ENCODE peak calls at places on chromosome 21, in nine cellular contexts. M is foreskin fibroblast, L is HL-60, J is lower lobe of right lung, U is dorsolateral prefrontal cortex, Z is upper lobe of left lung, H is type B pancreatic cell, R is colonic mucosa, P is Caco-2. A is an unnamed sample.

GRCh38 chr21:33112151-33112550 is 42.2 kb downstream of the OLIG1 start:
- DNase-seq in L (no peak), M (no peak), P (no peak), Z (no peak), H (no peak), R (no peak), U (no peak), J (no peak), A (no peak)

GRCh38 chr21:18204931-18205330 is 39.7 kb upstream of the CHODL start:
- DNase-seq in M (no peak), R (no peak), L (no peak), Z (no peak), J (no peak), H (no peak), P (no peak), U (no peak), A (no peak)

GRCh38 chr21:42172596-42173483 is 46.1 kb upstream of the ABCG1 start:
- DNase-seq in H (peak), M (no peak), R (no peak), J (no peak), L (no peak), P (no peak), Z (no peak), U (peak), A (no peak)

GRCh38 chr21:36847189-36847588 is 119.3 kb downstream of the HLCS start:
- DNase-seq in L (no peak), Z (no peak), H (no peak), M (peak), U (no peak), J (no peak), R (no peak), P (no peak), A (no peak)

GRCh38 chr21:17512245-17513213 is at the start of gene CXADR:
- DNase-seq in Z (peak), L (no peak), P (peak), M (peak), R (peak), H (peak), U (peak), J (peak), A (peak)

GRCh38 chr21:20443558-20444155 is 554.6 kb upstream of the NCAM2 start:
- DNase-seq in Z (no peak), M (no peak), U (no peak), H (no peak), R (no peak), L (no peak), J (no peak), P (no peak), A (no peak)

GRCh38 chr21:36882776-36883175 is 83.7 kb downstream of the HLCS start:
- DNase-seq in L (no peak), H (no peak), P (no peak), R (no peak), Z (no peak), J (no peak), M (no peak), U (no peak), A (no peak)

GRCh38 chr21:42411197-42411869 is 7.6 kb downstream of the UBASH3A start:
- DNase-seq in H (no peak), R (no peak), L (no peak), U (no peak), M (no peak), P (no peak), Z (no peak), J (no peak), A (no peak)

GRCh38 chr21:17590443-17590842 is 22.3 kb downstream of the BTG3 start:
- DNase-seq in U (no peak), M (peak), H (no peak), L (no peak), P (no peak), Z (no peak), R (no peak), J (no peak), A (no peak)

GRCh38 chr21:14869984-14870840 is 194.6 kb downstream of the NRIP1 start:
- DNase-seq in Z (no peak), P (no peak), H (no peak), U (no peak), M (no peak), L (no peak), J (no peak), R (no peak), A (no peak)

GRCh38 chr21:14866859-14867560 is 197.8 kb downstream of the NRIP1 start:
- DNase-seq in P (no peak), L (no peak), U (no peak), R (no peak), M (no peak), Z (no peak), H (no peak), J (no peak), A (no peak)

GRCh38 chr21:14862794-14863720 is 201.7 kb downstream of the NRIP1 start:
- DNase-seq in U (no peak), M (peak), R (no peak), P (no peak), Z (no peak), H (no peak), L (no peak), J (no peak), A (no peak)

GRCh38 chr21:14863745-14864210 is 201.0 kb downstream of the NRIP1 start:
- DNase-seq in R (no peak), M (peak), H (no peak), Z (no peak), P (no peak), U (no peak), L (peak), J (no peak), A (no peak)

GRCh38 chr21:14864211-14865021 is 200.4 kb downstream of the NRIP1 start:
- DNase-seq in L (peak), U (peak), J (peak), H (no peak), R (peak), M (peak), Z (peak), P (peak), A (no peak)
- TF ChIP-seq CTCF in L (peak), U (peak), J (peak), H (peak), R (peak), M (peak), Z (peak), P (peak), A (no peak)

GRCh38 chr21:35732788-35733187 is 327.5 kb downstream of the SETD4 start:
- DNase-seq in J (no peak), R (no peak), P (no peak), U (no peak), H (no peak), L (no peak), Z (no peak), M (no peak), A (no peak)

GRCh38 chr21:35727830-35728229 is 332.5 kb downstream of the SETD4 start:
- DNase-seq in L (no peak), P (no peak), Z (no peak), R (no peak), H (no peak), J (no peak), U (no peak), M (no peak), A (no peak)

GRCh38 chr21:35730325-35730724 is 330.0 kb downstream of the SETD4 start:
- DNase-seq in J (no peak), U (no peak), R (no peak), Z (no peak), H (no peak), P (no peak), L (no peak), M (no peak), A (no peak)
- TF ChIP-seq CTCF in J (no peak), U (no peak), R (no peak), Z (no peak), H (no peak), P (no peak), L (no peak), M (no peak), A (no peak)

GRCh38 chr21:44972301-44972814 is 32.5 kb downstream of the SLX9 start:
- DNase-seq in M (no peak), P (no peak), J (no peak), R (no peak), L (no peak), Z (no peak), H (no peak), U (no peak), A (no peak)
- TF ChIP-seq CTCF in M (no peak), P (no peak), J (no peak), R (no peak), L (no peak), Z (no peak), H (no peak), U (no peak), A (no peak)

GRCh38 chr21:35617491-35617890 is 442.8 kb downstream of the SETD4 start:
- DNase-seq in U (no peak), P (no peak), H (no peak), R (no peak), J (no peak), Z (no peak), L (no peak), M (no peak), A (no peak)

GRCh38 chr21:35615325-35615724 is 445.0 kb downstream of the SETD4 start:
- DNase-seq in H (no peak), L (no peak), R (no peak), J (no peak), Z (no peak), P (no peak), M (no peak), U (no peak), A (no peak)

GRCh38 chr21:35614412-35614901 is 445.9 kb downstream of the SETD4 start:
- DNase-seq in H (no peak), J (no peak), U (no peak), M (peak), R (no peak), L (no peak), P (no peak), Z (no peak), A (no peak)

GRCh38 chr21:35619184-35619583 is 441.1 kb downstream of the SETD4 start:
- DNase-seq in J (no peak), L (no peak), R (no peak), Z (no peak), H (no peak), P (no peak), U (no peak), M (peak), A (no peak)

DNA sequence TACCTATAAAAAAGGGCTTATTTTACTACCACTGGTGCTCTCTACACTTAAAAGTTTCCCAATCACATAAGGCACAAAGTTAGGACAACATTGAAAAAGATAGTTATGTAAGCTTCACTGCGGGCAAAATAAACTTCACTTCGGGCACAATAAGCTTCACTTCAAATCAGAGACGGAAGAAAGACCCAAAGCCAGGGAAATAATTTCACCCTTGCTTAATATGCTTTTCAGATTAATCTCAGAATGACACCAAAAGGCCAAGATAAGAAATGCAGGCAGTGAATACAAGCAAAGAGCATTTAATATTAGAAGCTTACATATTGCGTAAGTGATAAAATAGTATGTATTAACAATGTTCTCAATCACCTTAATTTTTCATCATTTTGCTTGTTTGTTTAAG is 444.2 kb downstream of the SETD4 start:
- DNase-seq in P (no peak), L (no peak), U (no peak), J (no peak), R (no peak), H (no peak), M (peak), Z (no peak), A (no peak)
- TF ChIP-seq CTCF in P (no peak), L (no peak), U (peak), J (peak), R (no peak), H (peak), M (peak), Z (peak), A (no peak)

GRCh38 chr21:14306143-14306907 is 76.6 kb downstream of the HSPA13 start:
- DNase-seq in Z (no peak), J (no peak), U (no peak), L (no peak), M (peak), P (no peak), H (no peak), R (no peak), A (no peak)
- TF ChIP-seq CTCF in Z (no peak), J (no peak), U (peak), L (no peak), M (peak), P (peak), H (peak), R (no peak), A (no peak)

DNA sequence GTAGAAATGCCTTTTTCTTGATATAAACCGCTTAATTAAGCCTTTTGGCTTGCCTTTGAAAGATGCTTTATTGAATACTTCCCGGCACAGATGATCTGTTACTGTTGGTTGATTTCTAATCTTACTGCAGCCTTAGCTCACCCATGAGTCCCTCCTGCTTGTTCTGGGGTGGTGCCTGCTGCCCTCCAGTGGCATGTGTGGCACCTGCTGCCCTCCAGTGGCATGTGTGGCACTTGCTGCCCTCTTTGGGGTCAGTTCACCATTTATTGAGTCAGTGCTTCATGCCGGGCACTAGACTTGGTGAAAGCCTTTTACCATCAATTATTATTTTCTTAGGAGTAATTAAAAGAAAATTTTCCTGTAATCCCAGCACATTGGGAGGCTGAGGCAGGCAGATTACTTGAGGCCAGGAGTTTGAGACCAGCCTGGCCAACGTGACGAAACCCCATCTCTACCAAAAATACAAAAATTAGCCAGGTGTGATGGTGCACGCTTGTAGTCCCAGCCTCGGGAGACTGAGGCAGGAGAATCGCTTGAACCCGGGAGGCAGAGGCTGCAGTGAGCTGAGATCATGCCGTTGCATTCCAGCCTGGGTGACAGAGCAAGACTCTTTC is 54.3 kb downstream of the ADARB1 start:
- DNase-seq in J (peak), L (peak), Z (peak), R (peak), U (peak), P (no peak), H (no peak), M (peak), A (peak)
- TF ChIP-seq CTCF in J (peak), L (peak), Z (peak), R (peak), U (peak), P (peak), H (peak), M (peak), A (peak)

DNA sequence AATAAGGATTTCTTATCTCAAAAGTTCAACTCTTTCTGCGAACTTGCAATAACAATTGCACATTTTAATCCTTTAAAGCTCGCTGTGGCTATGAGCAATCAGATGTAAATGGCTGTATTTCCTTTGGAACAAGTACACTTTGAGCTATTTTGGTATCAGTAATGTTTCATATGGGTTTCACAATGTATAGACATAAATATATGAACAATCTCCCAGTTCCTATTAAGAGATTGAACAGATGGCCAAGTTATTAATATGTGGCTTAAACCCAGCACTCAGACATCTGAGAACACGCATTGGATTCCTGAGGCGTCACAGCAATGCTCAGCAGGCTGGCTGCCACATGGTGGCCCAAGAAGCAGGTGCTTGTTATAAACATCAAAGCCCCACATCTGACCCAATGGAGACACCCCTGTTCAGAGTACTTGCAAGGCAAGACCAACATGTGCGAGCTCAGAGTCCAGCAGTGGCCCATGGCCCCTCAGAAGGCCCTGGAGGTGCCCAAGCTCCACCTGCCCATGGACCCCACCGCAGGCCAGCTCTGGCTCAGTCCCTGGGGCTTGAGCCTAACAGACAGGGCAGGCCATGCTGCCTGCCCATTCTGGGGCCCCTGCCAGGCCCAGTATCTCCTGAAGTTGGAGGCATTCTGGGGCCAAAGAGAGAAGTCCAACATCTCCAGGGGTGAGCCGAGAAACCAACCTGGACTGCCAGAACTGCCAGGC is 23.7 kb downstream of the PSMG1 start:
- DNase-seq in R (no peak), M (peak), H (no peak), Z (no peak), P (no peak), L (no peak), U (no peak), J (no peak), A (no peak)
- TF ChIP-seq CTCF in R (no peak), M (no peak), H (no peak), Z (no peak), P (no peak), L (no peak), U (no peak), J (no peak), A (no peak)

GRCh38 chr21:38384246-38384576 is 114.1 kb downstream of the ERG start:
- DNase-seq in L (peak), P (no peak), Z (no peak), R (no peak), H (no peak), J (no peak), U (no peak), M (no peak), A (no peak)

GRCh38 chr21:38379171-38379570 is 119.1 kb downstream of the ERG start:
- DNase-seq in M (no peak), U (no peak), L (no peak), Z (no peak), P (no peak), H (no peak), J (no peak), R (no peak), A (no peak)

GRCh38 chr21:38383411-38384245 is 114.6 kb downstream of the ERG start:
- DNase-seq in U (no peak), H (no peak), Z (no peak), R (no peak), M (no peak), P (no peak), J (no peak), L (no peak), A (no peak)

GRCh38 chr21:38377165-38378093 is 120.6 kb downstream of the KCNJ15 start:
- DNase-seq in L (no peak), J (no peak), U (no peak), Z (no peak), M (no peak), H (no peak), P (no peak), R (no peak), A (no peak)

GRCh38 chr21:38380391-38381137 is 117.7 kb downstream of the ERG start:
- DNase-seq in R (no peak), L (no peak), J (no peak), M (peak), P (no peak), U (no peak), H (no peak), Z (no peak), A (no peak)
- TF ChIP-seq CTCF in R (no peak), L (no peak), J (no peak), M (peak), P (peak), U (no peak), H (peak), Z (no peak), A (no peak)